ENCODE peak calls at places on chromosome 22, in four cellular contexts. X, U, K and Q are unnamed samples.

GRCh38 chr22:43777204-43777671 is 34.9 kb downstream of the EFCAB6 start:
- DNase-seq in X (no peak), U (no peak), K (no peak), Q (no peak)

GRCh38 chr22:42261266-42261665 is 9.2 kb downstream of the TCF20 start:
- DNase-seq in X (no peak), U (no peak), K (no peak), Q (no peak)

GRCh38 chr22:47616396-47617020 is 854.1 kb downstream of the TBC1D22A start:
- DNase-seq in X (no peak), U (no peak), K (no peak), Q (no peak)

GRCh38 chr22:30250713-30251267 is 4.2 kb upstream of the LIF start:
- DNase-seq in X (no peak), U (no peak), K (no peak), Q (no peak)

GRCh38 chr22:30183861-30184278 is 62.7 kb downstream of the LIF start:
- DNase-seq in X (peak), U (no peak), K (no peak), Q (no peak)

GRCh38 chr22:24157783-24158170 is 23.5 kb upstream of the SUSD2 start:
- DNase-seq in X (no peak), U (no peak), K (no peak), Q (no peak)

GRCh38 chr22:22816766-22817410 is 70.7 kb upstream of the IGLL5 start:
- DNase-seq in X (no peak), U (no peak), K (no peak), Q (no peak)

GRCh38 chr22:23068832-23069385 is 1.4 kb upstream of the GNAZ start:
- DNase-seq in X (no peak), U (no peak), K (peak), Q (no peak)

GRCh38 chr22:45031629-45032403 is 22.0 kb upstream of the PHF21B start:
- DNase-seq in X (no peak), U (no peak), K (no peak), Q (no peak)

GRCh38 chr22:45029501-45029900 is 19.7 kb upstream of the PHF21B start:
- DNase-seq in X (no peak), U (no peak), K (no peak), Q (no peak)

GRCh38 chr22:45023431-45023830 is 13.6 kb upstream of the PHF21B start:
- DNase-seq in X (no peak), U (no peak), K (no peak), Q (no peak)

GRCh38 chr22:45026511-45026910 is 16.7 kb upstream of the PHF21B start:
- DNase-seq in X (no peak), U (no peak), K (no peak), Q (no peak)
- TF ChIP-seq NR2C2 in X (no peak), U (no peak), K (no peak), Q (no peak)

GRCh38 chr22:32080904-32081303 is 37.8 kb downstream of the SLC5A1 start:
- DNase-seq in X (peak), U (peak), K (peak), Q (peak)
- TF ChIP-seq NR2C2 in X (no peak), U (no peak), K (no peak), Q (no peak)

GRCh38 chr22:49638788-49639187 is 188.9 kb downstream of the BRD1 start:
- DNase-seq in X (no peak), U (peak), K (no peak), Q (no peak)
- TF ChIP-seq NR2C2 in X (no peak), U (no peak), K (no peak), Q (no peak)

GRCh38 chr22:29115682-29116313 is 43.0 kb downstream of the KREMEN1 start:
- DNase-seq in X (no peak), U (peak), K (no peak), Q (no peak)

GRCh38 chr22:29116397-29117123 is 43.7 kb downstream of the KREMEN1 start:
- DNase-seq in X (no peak), U (no peak), K (no peak), Q (no peak)

GRCh38 chr22:29114392-29114791 is 41.6 kb downstream of the KREMEN1 start:
- DNase-seq in X (no peak), U (no peak), K (no peak), Q (no peak)

GRCh38 chr22:29121124-29121523 is 48.3 kb downstream of the KREMEN1 start:
- DNase-seq in X (no peak), U (no peak), K (no peak), Q (no peak)

DNA sequence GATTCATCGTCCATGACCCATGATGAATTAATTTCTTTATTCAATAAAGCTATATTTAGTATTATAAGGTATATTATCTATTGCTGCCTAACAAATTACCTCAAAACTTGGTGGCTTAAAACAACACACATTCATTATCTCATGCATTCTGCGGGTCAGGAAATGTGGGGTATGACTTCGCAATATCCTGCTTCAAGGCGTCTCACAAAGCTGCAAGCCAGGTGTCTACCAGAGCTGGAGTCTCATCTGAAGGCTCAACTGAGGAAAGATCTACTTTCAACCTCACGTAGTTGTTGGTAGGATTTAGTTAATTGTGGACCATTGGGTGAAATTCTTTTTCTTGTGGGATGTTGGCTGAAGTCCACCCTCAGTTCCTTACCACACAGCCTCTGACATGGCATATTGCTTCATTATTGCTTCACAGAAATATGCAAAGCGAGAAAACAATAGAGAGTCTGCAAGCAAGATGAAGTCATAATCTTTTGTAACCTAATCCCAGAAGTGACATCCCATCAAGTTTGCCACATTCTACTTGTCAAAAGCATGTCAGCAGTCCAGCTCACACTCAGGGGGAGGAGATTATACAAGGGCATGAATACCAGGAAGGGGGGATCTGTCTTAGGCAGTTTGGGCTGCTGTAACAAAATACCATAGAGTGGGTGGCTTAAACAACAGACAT is 45.1 kb downstream of the KREMEN1 start:
- DNase-seq in X (no peak), U (peak), K (no peak), Q (no peak)
- TF ChIP-seq NR2C2 in X (no peak), U (no peak), K (no peak), Q (no peak)

GRCh38 chr22:49788492-49788891 is 39.2 kb downstream of the BRD1 start:
- DNase-seq in X (no peak), U (no peak), K (no peak), Q (no peak)

GRCh38 chr22:49786976-49787843 is 40.5 kb downstream of the BRD1 start:
- DNase-seq in X (no peak), U (no peak), K (no peak), Q (no peak)

GRCh38 chr22:49785841-49786451 is 41.7 kb downstream of the BRD1 start:
- DNase-seq in X (peak), U (no peak), K (no peak), Q (no peak)

GRCh38 chr22:49789289-49790141 is 38.2 kb downstream of the BRD1 start:
- DNase-seq in X (no peak), U (peak), K (no peak), Q (no peak)

DNA sequence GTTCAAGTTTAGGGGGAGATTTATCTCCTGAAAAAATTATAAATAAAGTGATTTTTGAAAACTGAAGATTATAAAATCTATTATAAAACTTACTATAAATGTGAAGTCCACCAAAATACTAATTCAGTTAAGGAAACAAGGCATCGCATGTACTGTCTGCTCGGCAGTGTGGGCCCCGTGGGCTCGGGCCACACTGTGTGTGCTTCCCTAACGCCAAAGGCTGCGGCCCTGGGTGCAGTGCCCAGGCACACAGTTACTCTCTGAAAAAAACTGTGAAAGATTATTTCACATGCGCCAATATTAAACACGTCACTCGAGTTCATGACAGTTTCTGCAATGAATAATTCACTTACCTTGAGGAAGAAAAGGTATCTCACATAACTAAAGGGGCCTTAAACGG is 39.8 kb downstream of the BRD1 start:
- DNase-seq in X (no peak), U (no peak), K (no peak), Q (no peak)
- TF ChIP-seq NR2C2 in X (no peak), U (no peak), K (no peak), Q (no peak)

GRCh38 chr22:49138250-49138790 is 689.4 kb downstream of the BRD1 start:
- DNase-seq in X (no peak), U (no peak), K (no peak), Q (no peak)

GRCh38 chr22:49134076-49134475 is 693.6 kb downstream of the BRD1 start:
- DNase-seq in X (no peak), U (no peak), K (no peak), Q (no peak)

GRCh38 chr22:49136816-49137180 is 690.9 kb downstream of the BRD1 start:
- DNase-seq in X (no peak), U (no peak), K (no peak), Q (no peak)

GRCh38 chr22:49137216-49137840 is 690.3 kb downstream of the BRD1 start:
- DNase-seq in X (no peak), U (no peak), K (no peak), Q (no peak)

GRCh38 chr22:49136041-49136815 is 691.4 kb downstream of the BRD1 start:
- DNase-seq in X (no peak), U (no peak), K (no peak), Q (no peak)
- TF ChIP-seq NR2C2 in X (no peak), U (no peak), K (no peak), Q (no peak)

GRCh38 chr22:37708580-37709444 is 12.0 kb downstream of the TRIOBP start:
- DNase-seq in X (no peak), U (no peak), K (no peak), Q (no peak)
- TF ChIP-seq NR2C2 in X (no peak), U (no peak), K (no peak), Q (no peak)

GRCh38 chr22:50727678-50728522 is 10.1 kb upstream of the ACR start:
- DNase-seq in X (no peak), U (no peak), K (no peak), Q (no peak)

GRCh38 chr22:50728523-50728931 is 9.5 kb upstream of the ACR start:
- DNase-seq in X (no peak), U (no peak), K (peak), Q (no peak)

GRCh38 chr22:50730013-50730891 is 7.8 kb upstream of the ACR start:
- DNase-seq in X (no peak), U (no peak), K (peak), Q (no peak)

GRCh38 chr22:50730941-50731661 is 6.9 kb upstream of the ACR start:
- DNase-seq in X (no peak), U (no peak), K (peak), Q (no peak)

GRCh38 chr22:50729391-50730012 is 8.5 kb upstream of the ACR start:
- DNase-seq in X (no peak), U (no peak), K (peak), Q (no peak)
- TF ChIP-seq NR2C2 in X (no peak), U (no peak), K (no peak), Q (no peak)

DNA sequence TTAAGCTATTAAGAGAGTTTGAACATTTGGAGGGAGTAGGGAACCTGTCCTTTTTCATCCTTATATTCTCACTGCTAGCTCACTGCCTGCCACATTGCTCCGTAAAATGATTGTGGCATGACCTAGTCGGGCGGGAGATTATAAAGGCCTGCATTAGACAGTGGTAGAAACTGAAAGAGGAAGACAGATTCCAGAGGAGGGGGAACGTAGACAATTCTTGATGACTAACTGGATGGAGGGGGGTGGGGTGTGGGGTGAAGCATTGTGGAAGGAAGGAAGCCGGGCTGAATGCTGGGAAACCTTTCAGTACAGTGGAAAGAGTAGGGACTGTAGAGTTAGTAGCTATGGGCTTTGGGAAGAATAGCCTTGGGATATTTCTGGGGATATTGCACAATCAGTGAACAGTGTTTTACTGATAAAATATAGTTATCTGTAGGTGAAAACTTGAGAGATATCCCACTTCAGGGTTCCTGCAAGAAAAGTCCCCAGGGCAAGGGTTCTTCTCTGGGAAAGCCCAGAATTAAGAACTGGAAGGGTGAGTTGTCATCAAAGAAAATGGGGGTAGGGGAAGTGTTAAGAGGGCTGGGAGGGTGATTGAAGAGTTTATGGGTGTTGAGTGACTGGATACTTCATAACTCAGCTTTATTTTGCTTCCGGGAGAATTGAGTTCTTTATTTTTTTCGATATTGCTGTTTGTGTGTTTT is 2.1 kb downstream of the MED15 start:
- DNase-seq in X (peak), U (peak), K (no peak), Q (no peak)
- TF ChIP-seq NR2C2 in X (no peak), U (no peak), K (no peak), Q (no peak)